ENCODE peak calls at places on chromosomes 16 and 17, in four cellular contexts. B is right cardiac atrium; D is activated T-cell treated with anti-CD3 and anti-CD28 coated beads for 4 hours; N is stimulated activated CD4-positive, alpha-beta T cell treated with anti-CD3 and anti-CD28 coated beads, Interleukin-1b, Interleukin-23, amount 100 ng/mL, for 4 hours. E is an unnamed sample.

GRCh38 chr16:56199164-56199563 is 7.9 kb downstream of the GNAO1 start:
- DNase-seq in B (no peak), N (no peak), D (no peak), E (no peak)

GRCh38 chr17:10001296-10001904 is 96.3 kb upstream of the RCVRN start:
- DNase-seq in N (no peak), D (no peak), B (no peak), E (no peak)

GRCh38 chr16:84687715-84688114 is 12.1 kb upstream of the USP10 start:
- DNase-seq in B (no peak), D (no peak), N (no peak), E (peak)

GRCh38 chr17:5241861-5242671 is 7.4 kb upstream of the SCIMP start:
- DNase-seq in N (no peak), D (no peak), B (no peak), E (no peak)

GRCh38 chr16:83713597-83713996 is 94.2 kb upstream of the HSBP1 start:
- DNase-seq in B (no peak), D (no peak), N (no peak), E (no peak)

GRCh38 chr17:19464033-19465026 is 53.3 kb downstream of the RNF112 start:
- DNase-seq in N (no peak), B (no peak), D (no peak), E (no peak)

GRCh38 chr16:87556941-87557459 is 45.3 kb upstream of the JPH3 start:
- DNase-seq in B (peak), N (no peak), D (no peak), E (no peak)

GRCh38 chr17:77214743-77215142 is 74.0 kb downstream of the SEC14L1 start:
- DNase-seq in D (no peak), N (no peak), B (no peak), E (no peak)

GRCh38 chr17:79997004-79997673 is 38.5 kb downstream of the TBC1D16 start:
- DNase-seq in N (no peak), D (peak), B (no peak), E (peak)

GRCh38 chr16:84761448-84762368 is 58.1 kb upstream of the CRISPLD2 start:
- DNase-seq in B (no peak), D (no peak), N (no peak), E (no peak)

GRCh38 chr16:2924901-2925820 is 13.4 kb downstream of the FLYWCH1 start:
- DNase-seq in B (no peak), D (no peak), N (no peak), E (no peak)

GRCh38 chr16:60123387-60124023 is 1389.4 kb upstream of the GOT2 start:
- DNase-seq in B (no peak), D (no peak), N (no peak), E (no peak)

GRCh38 chr16:30063893-30064745 is 1.4 kb upstream of the ALDOA start:
- DNase-seq in B (peak), D (peak), N (peak), E (peak)

GRCh38 chr16:88731699-88732098 is 25.4 kb downstream of the CTU2 start:
- DNase-seq in D (no peak), N (no peak), B (no peak), E (no peak)

GRCh38 chr17:83171661-83172060 is 92.3 kb downstream of the METRNL start:
- DNase-seq in B (no peak), D (no peak), N (no peak), E (no peak)

GRCh38 chr16:1065466-1066128 is 7.0 kb upstream of the SSTR5 start:
- DNase-seq in B (no peak), N (no peak), D (no peak), E (no peak)

GRCh38 chr17:15112881-15113617 is 152.1 kb downstream of the PMP22 start:
- DNase-seq in N (no peak), D (no peak), B (no peak), E (no peak)

GRCh38 chr16:85057212-85057889 is 29.8 kb downstream of the KIAA0513 start:
- DNase-seq in N (no peak), D (no peak), B (peak), E (no peak)

GRCh38 chr16:59236804-59237463 is 502.8 kb upstream of the GOT2 start:
- DNase-seq in N (no peak), D (no peak), B (no peak), E (no peak)

GRCh38 chr16:53433930-53434435 is 288 bp upstream of the RBL2 start:
- DNase-seq in D (no peak), B (no peak), N (no peak), E (no peak)

GRCh38 chr17:45790296-45790922 is 6.3 kb downstream of the CRHR1 start:
- DNase-seq in B (no peak), D (no peak), N (no peak), E (no peak)

GRCh38 chr16:57623251-57624043 is 5.0 kb upstream of the ADGRG1 start:
- DNase-seq in B (peak), D (no peak), N (no peak), E (no peak)

GRCh38 chr16:30737794-30738648 is 10.2 kb upstream of the PHKG2 start:
- DNase-seq in D (no peak), B (no peak), N (no peak), E (no peak)

GRCh38 chr17:57285681-57286080 is 29.4 kb downstream of the MSI2 start:
- DNase-seq in B (no peak), D (no peak), N (no peak), E (no peak)

GRCh38 chr17:72479113-72479512 is 358.3 kb downstream of the SOX9 start:
- DNase-seq in B (no peak), D (no peak), N (no peak), E (no peak)

GRCh38 chr17:72422505-72423285 is 301.9 kb downstream of the SOX9 start:
- DNase-seq in N (no peak), B (peak), D (no peak), E (no peak)

E was measured in memory B cell.